ENCODE peak calls at places on chromosome 14, in five cellular contexts. W, L, K, N and Y are unnamed samples.

GRCh38 chr14:30193791-30194407 is 266.3 kb upstream of the PRKD1 start:
- DNase-seq in K (no peak), L (no peak), W (no peak), N (no peak), Y (no peak)

GRCh38 chr14:59919582-59920377 is at the start of gene LRRC9:
- DNase-seq in W (no peak), N (peak; percentile 49), L (peak; percentile 97), K (no peak), Y (peak; percentile 78)

GRCh38 chr14:72716471-72716870 is 177.4 kb downstream of the DPF3 start:
- DNase-seq in W (no peak), N (no peak), L (no peak), K (no peak), Y (no peak)

GRCh38 chr14:90758959-90759358 is 57.3 kb downstream of the TTC7B start:
- DNase-seq in K (no peak), L (no peak), N (peak; percentile 79), W (no peak), Y (peak; percentile 84)

GRCh38 chr14:62662811-62663477 is 382.3 kb downstream of the KCNH5 start:
- DNase-seq in N (no peak), K (no peak), L (peak; percentile 87), W (no peak), Y (no peak)

GRCh38 chr14:32400480-32400879 is 71.4 kb downstream of the AKAP6 start:
- DNase-seq in N (no peak), K (no peak), W (no peak), L (no peak), Y (no peak)

GRCh38 chr14:53401646-53402045 is 248.5 kb upstream of the DDHD1 start:
- DNase-seq in K (no peak), N (no peak), L (no peak), W (no peak), Y (no peak)

GRCh38 chr14:72740504-72740961 is 153.4 kb downstream of the DPF3 start:
- DNase-seq in N (no peak), L (no peak), W (no peak), K (no peak), Y (peak; percentile 70)

GRCh38 chr14:104246401-104247335 is 108.3 kb downstream of the KIF26A start:
- DNase-seq in N (no peak), K (peak; percentile 35), L (no peak), W (no peak), Y (peak; percentile 30)

GRCh38 chr14:38623661-38624060 is 367.8 kb upstream of the CLEC14A start:
- DNase-seq in K (no peak), L (no peak), W (no peak), N (no peak), Y (no peak)

GRCh38 chr14:105882626-105883025 is 356.2 kb downstream of the TMEM121 start:
- DNase-seq in K (no peak), L (peak; percentile 22), N (no peak), W (no peak), Y (peak; percentile 50)

GRCh38 chr14:61076531-61076930 is 95.5 kb downstream of the SLC38A6 start:
- DNase-seq in K (no peak), L (no peak), N (no peak), W (no peak), Y (no peak)

GRCh38 chr14:65241125-65241752 is 138.9 kb upstream of the MAX start:
- DNase-seq in L (no peak), W (peak; percentile 39), N (no peak), K (no peak), Y (no peak)

GRCh38 chr14:81633496-81633895 is 99.8 kb upstream of the SEL1L start:
- DNase-seq in N (no peak), K (no peak), L (no peak), W (no peak), Y (no peak)

GRCh38 chr14:39731912-39732311 is 299.7 kb upstream of the FBXO33 start:
- DNase-seq in N (no peak), W (no peak), L (no peak), K (no peak), Y (no peak)

GRCh38 chr14:69592923-69593677 is 18.3 kb upstream of the SUSD6 start:
- DNase-seq in K (no peak), L (no peak), N (peak; percentile 64), W (no peak), Y (no peak)

GRCh38 chr14:38964630-38965029 is 138.4 kb downstream of the SEC23A start:
- DNase-seq in N (no peak), K (no peak), L (peak; percentile 48), W (no peak), Y (no peak)

GRCh38 chr14:22598896-22599244 is 770 bp downstream of the ABHD4 start:
- DNase-seq in L (peak; percentile 47), N (no peak), K (no peak), W (peak; percentile 60), Y (no peak)

GRCh38 chr14:54807881-54808280 is 94.7 kb downstream of the GCH1 start:
- DNase-seq in L (no peak), N (no peak), K (no peak), W (no peak), Y (no peak)

GRCh38 chr14:67646136-67646535 is 26.4 kb downstream of the ARG2 start:
- DNase-seq in K (no peak), N (no peak), W (no peak), L (no peak), Y (no peak)

GRCh38 chr14:35829449-35829848 is 3.3 kb downstream of the BRMS1L start:
- DNase-seq in L (no peak), N (no peak), W (no peak), K (no peak), Y (no peak)

GRCh38 chr14:106657460-106657859 is 1131.1 kb downstream of the TMEM121 start:
- DNase-seq in K (peak; percentile 45), L (no peak), W (peak; percentile 20), N (no peak), Y (no peak)

GRCh38 chr14:104876251-104876699 is 11.2 kb downstream of the CEP170B start:
- DNase-seq in N (peak; percentile 61), L (peak; percentile 55), W (peak; percentile 81), K (no peak), Y (no peak)

DNA sequence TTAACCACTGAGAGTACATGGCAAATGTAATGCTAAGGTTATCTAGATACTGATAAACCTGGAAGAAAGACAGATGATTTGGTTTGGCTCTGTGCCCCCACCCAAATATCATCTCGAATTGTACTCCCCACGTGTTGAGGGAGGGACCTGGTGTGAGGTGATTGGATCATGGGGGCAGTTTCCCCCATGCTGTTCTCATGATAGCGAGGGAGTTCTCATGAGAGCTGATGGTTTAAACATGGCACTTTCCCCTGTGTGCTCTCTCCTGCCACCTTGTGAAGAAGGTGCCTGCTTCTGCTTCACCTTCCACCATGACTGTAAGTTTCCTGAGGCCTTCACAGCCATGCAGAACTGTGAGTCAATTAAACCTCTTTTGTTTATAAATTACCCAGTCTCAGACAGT is 14.2 kb downstream of the NOXRED1 start:
- DNase-seq in N (no peak), W (no peak), K (no peak), L (peak; percentile 38), Y (no peak)
- TF ChIP-seq CTCF in N (peak; percentile 11), W (peak; percentile 33), K (no peak), L (peak; percentile 45), Y (no peak)

GRCh38 chr14:24368562-24369252 is 723 bp downstream of the NFATC4 start:
- DNase-seq in L (no peak), K (peak; percentile 65), N (peak; percentile 70), W (peak; percentile 81), Y (peak; percentile 85)
- TF ChIP-seq CTCF in L (no peak), K (no peak), N (no peak), W (no peak), Y (no peak)

DNA sequence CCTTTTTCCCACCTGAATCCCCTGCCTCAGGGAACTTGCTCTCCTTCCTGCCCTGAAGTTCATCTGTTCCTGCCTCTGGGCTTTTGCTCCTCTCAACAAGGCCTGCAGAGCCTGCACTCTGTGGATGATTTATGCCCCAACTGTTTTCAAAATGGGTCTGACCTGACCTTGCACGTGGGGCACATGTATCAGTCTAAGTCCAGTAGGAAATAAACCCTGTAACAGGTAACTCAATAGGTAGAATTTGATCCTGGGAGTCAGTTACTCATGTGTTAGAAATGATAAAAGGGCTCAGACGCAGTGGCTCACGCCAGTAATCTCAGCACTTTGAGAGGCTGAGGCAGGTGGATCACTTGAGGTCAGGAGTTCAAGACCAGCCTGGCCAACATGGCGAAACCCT is 8.7 kb downstream of the HHIPL1 start:
- DNase-seq in N (no peak), W (no peak), K (no peak), L (no peak), Y (no peak)
- TF ChIP-seq CTCF in N (no peak), W (no peak), K (no peak), L (no peak), Y (no peak)

GRCh38 chr14:95431199-95432145 is 85.0 kb downstream of the SYNE3 start:
- DNase-seq in N (no peak), L (no peak), K (no peak), W (no peak), Y (peak; percentile 65)

GRCh38 chr14:95434161-95434560 is 82.3 kb downstream of the SYNE3 start:
- DNase-seq in L (no peak), K (no peak), N (no peak), W (no peak), Y (no peak)

GRCh38 chr14:95433094-95433478 is 83.4 kb downstream of the SYNE3 start:
- DNase-seq in W (no peak), K (no peak), N (no peak), L (no peak), Y (no peak)

GRCh38 chr14:95428557-95428956 is 87.9 kb downstream of the SYNE3 start:
- DNase-seq in K (no peak), L (no peak), W (no peak), N (no peak), Y (no peak)

DNA sequence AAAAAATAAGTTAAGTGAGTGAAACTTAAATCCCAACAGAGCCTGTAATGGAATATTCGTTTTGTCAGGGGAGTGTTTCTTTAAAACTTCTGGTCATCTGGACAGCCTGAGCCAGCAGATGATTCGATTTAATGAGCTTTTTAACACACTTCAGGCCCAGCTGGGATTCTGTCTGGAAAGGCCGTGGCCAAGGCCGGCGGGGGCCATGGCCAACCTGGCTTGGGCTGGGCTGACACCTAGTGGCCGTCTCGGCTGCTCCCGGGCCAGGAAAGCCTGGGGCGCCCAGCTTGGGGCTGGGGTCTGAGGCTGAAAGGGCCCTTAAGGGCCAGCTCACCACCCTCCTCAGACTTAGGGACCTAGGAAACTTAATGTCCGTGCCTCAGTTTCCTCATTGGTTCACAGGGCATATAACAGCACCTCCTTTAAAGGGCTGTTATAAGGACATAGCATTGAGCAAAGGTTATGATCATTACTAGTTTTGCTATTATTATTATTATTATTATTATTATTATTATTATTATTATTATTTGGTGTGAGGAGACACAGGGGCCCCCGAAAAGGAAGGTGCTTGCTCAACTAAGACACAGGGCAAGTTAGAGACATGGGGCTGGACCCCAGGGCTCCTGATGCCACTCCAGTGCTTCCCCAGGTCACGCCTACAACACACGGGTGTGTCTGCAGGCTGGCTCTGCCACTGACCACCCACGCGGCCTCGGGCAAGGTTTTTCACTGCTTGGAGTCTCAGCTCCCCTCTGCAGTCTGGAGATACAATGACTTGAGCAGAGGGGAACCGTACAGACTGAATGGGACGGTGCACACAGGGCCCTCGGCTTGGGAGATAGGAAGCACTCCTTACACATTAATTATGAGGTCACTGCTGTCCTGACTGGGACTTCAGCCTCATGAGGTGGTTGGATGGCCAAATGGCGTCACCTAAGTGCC is 84.0 kb downstream of the SYNE3 start:
- DNase-seq in K (no peak), L (no peak), N (peak; percentile 73), W (no peak), Y (no peak)
- TF ChIP-seq CTCF in K (peak; percentile 18), L (peak; percentile 61), N (peak; percentile 76), W (peak; percentile 60), Y (peak; percentile 61)

DNA sequence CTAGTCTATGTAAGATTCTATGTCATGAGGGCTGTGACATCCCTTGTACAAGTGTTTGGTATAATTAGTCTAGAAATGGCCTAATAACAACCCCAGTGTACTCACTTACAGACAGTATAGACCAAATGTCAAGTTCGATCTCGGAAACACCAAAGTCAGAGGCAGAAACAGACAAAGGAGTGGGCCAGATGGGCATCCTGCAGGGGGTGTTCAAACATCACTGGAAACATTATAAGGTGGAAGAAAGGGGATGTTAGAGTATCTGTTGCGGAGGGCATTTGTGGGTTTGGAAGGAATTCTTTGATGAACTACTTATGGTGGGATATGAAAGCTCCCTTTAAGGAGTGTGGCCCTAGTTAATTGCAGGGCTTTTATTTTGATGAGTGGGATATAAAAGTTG is 134.6 kb downstream of the ESR2 start:
- DNase-seq in K (no peak), W (no peak), L (no peak), N (no peak), Y (no peak)
- TF ChIP-seq CTCF in K (peak; percentile 62), W (peak; percentile 1), L (no peak), N (no peak), Y (no peak)